ENCODE peak calls at places on chromosomes 3 and 15, in nine cellular contexts. One of them, this sample, is unnamed.

GRCh38 chr15:67146875-67147381 is 81.5 kb downstream of the SMAD3 start:
- DNase-seq in kidney epithelial cell: no peak
- DNase-seq in brain microvascular endothelial cell: peak
- DNase-seq in left lung: no peak
- DNase-seq in stimulated activated CD4-positive, alpha-beta T cell treated with anti-CD3 and anti-CD28 coated beads, Interleukin-2, amount 100 ng/mL, for 48 hours: no peak
- DNase-seq in kidney tubule cell: peak
- DNase-seq in choroid plexus epithelial cell: peak
- DNase-seq in hepatocyte: peak
- DNase-seq in neural crest cell: no peak
- DNase-seq in this sample: peak

GRCh38 chr3:15903164-15903563 is 105.4 kb upstream of the ANKRD28 start:
- DNase-seq in choroid plexus epithelial cell: peak
- DNase-seq in hepatocyte: no peak
- DNase-seq in brain microvascular endothelial cell: no peak
- DNase-seq in kidney tubule cell: no peak
- DNase-seq in kidney epithelial cell: no peak
- DNase-seq in left lung: no peak
- DNase-seq in neural crest cell: no peak
- DNase-seq in stimulated activated CD4-positive, alpha-beta T cell treated with anti-CD3 and anti-CD28 coated beads, Interleukin-2, amount 100 ng/mL, for 48 hours: no peak
- DNase-seq in this sample: peak

GRCh38 chr3:134350266-134350665 is 24.0 kb downstream of the AMOTL2 start:
- DNase-seq in stimulated activated CD4-positive, alpha-beta T cell treated with anti-CD3 and anti-CD28 coated beads, Interleukin-2, amount 100 ng/mL, for 48 hours: no peak
- DNase-seq in choroid plexus epithelial cell: no peak
- DNase-seq in brain microvascular endothelial cell: no peak
- DNase-seq in left lung: no peak
- DNase-seq in kidney epithelial cell: no peak
- DNase-seq in neural crest cell: no peak
- DNase-seq in kidney tubule cell: no peak
- DNase-seq in hepatocyte: no peak
- DNase-seq in this sample: no peak

GRCh38 chr3:24683511-24684384 is 189.1 kb upstream of the THRB start:
- DNase-seq in choroid plexus epithelial cell: peak
- DNase-seq in stimulated activated CD4-positive, alpha-beta T cell treated with anti-CD3 and anti-CD28 coated beads, Interleukin-2, amount 100 ng/mL, for 48 hours: no peak
- DNase-seq in neural crest cell: no peak
- DNase-seq in kidney tubule cell: peak
- DNase-seq in left lung: no peak
- DNase-seq in brain microvascular endothelial cell: peak
- DNase-seq in kidney epithelial cell: peak
- DNase-seq in hepatocyte: peak
- DNase-seq in this sample: peak

GRCh38 chr3:185549111-185549510 is 3.3 kb downstream of the LIPH start:
- DNase-seq in choroid plexus epithelial cell: peak
- DNase-seq in hepatocyte: peak
- DNase-seq in kidney tubule cell: peak
- DNase-seq in brain microvascular endothelial cell: peak
- DNase-seq in left lung: no peak
- DNase-seq in kidney epithelial cell: peak
- DNase-seq in stimulated activated CD4-positive, alpha-beta T cell treated with anti-CD3 and anti-CD28 coated beads, Interleukin-2, amount 100 ng/mL, for 48 hours: no peak
- DNase-seq in neural crest cell: no peak
- DNase-seq in this sample: peak

GRCh38 chr15:62020576-62021160 is 39.6 kb downstream of the VPS13C start:
- DNase-seq in left lung: no peak
- DNase-seq in neural crest cell: no peak
- DNase-seq in kidney tubule cell: peak
- DNase-seq in hepatocyte: no peak
- DNase-seq in brain microvascular endothelial cell: no peak
- DNase-seq in choroid plexus epithelial cell: peak
- DNase-seq in stimulated activated CD4-positive, alpha-beta T cell treated with anti-CD3 and anti-CD28 coated beads, Interleukin-2, amount 100 ng/mL, for 48 hours: no peak
- DNase-seq in kidney epithelial cell: no peak
- DNase-seq in this sample: peak

GRCh38 chr15:93036922-93037321 is 52.1 kb downstream of the RGMA start:
- DNase-seq in choroid plexus epithelial cell: no peak
- DNase-seq in left lung: peak
- DNase-seq in brain microvascular endothelial cell: no peak
- DNase-seq in stimulated activated CD4-positive, alpha-beta T cell treated with anti-CD3 and anti-CD28 coated beads, Interleukin-2, amount 100 ng/mL, for 48 hours: no peak
- DNase-seq in hepatocyte: no peak
- DNase-seq in neural crest cell: no peak
- DNase-seq in kidney epithelial cell: no peak
- DNase-seq in kidney tubule cell: no peak
- DNase-seq in this sample: no peak

GRCh38 chr15:101579766-101580165 is 72.4 kb downstream of the TM2D3 start:
- DNase-seq in kidney tubule cell: peak
- DNase-seq in brain microvascular endothelial cell: peak
- DNase-seq in left lung: no peak
- DNase-seq in neural crest cell: no peak
- DNase-seq in choroid plexus epithelial cell: peak
- DNase-seq in hepatocyte: no peak
- DNase-seq in kidney epithelial cell: peak
- DNase-seq in stimulated activated CD4-positive, alpha-beta T cell treated with anti-CD3 and anti-CD28 coated beads, Interleukin-2, amount 100 ng/mL, for 48 hours: no peak
- DNase-seq in this sample: peak

GRCh38 chr3:33440328-33440577 is at the start of gene UBP1:
- DNase-seq in left lung: peak
- DNase-seq in stimulated activated CD4-positive, alpha-beta T cell treated with anti-CD3 and anti-CD28 coated beads, Interleukin-2, amount 100 ng/mL, for 48 hours: peak
- DNase-seq in hepatocyte: peak
- DNase-seq in kidney tubule cell: no peak
- DNase-seq in choroid plexus epithelial cell: no peak
- DNase-seq in brain microvascular endothelial cell: no peak
- DNase-seq in kidney epithelial cell: no peak
- DNase-seq in neural crest cell: no peak
- DNase-seq in this sample: peak

GRCh38 chr3:159865042-159865579 is 123.5 kb upstream of the IL12A start:
- DNase-seq in hepatocyte: no peak
- DNase-seq in kidney epithelial cell: no peak
- DNase-seq in choroid plexus epithelial cell: peak
- DNase-seq in brain microvascular endothelial cell: peak
- DNase-seq in neural crest cell: no peak
- DNase-seq in stimulated activated CD4-positive, alpha-beta T cell treated with anti-CD3 and anti-CD28 coated beads, Interleukin-2, amount 100 ng/mL, for 48 hours: no peak
- DNase-seq in left lung: no peak
- DNase-seq in kidney tubule cell: no peak
- DNase-seq in this sample: peak

GRCh38 chr15:57290826-57291225 is 85.5 kb upstream of the CGNL1 start:
- DNase-seq in brain microvascular endothelial cell: no peak
- DNase-seq in hepatocyte: no peak
- DNase-seq in neural crest cell: no peak
- DNase-seq in stimulated activated CD4-positive, alpha-beta T cell treated with anti-CD3 and anti-CD28 coated beads, Interleukin-2, amount 100 ng/mL, for 48 hours: no peak
- DNase-seq in left lung: no peak
- DNase-seq in kidney epithelial cell: no peak
- DNase-seq in choroid plexus epithelial cell: no peak
- DNase-seq in kidney tubule cell: no peak
- DNase-seq in this sample: no peak

GRCh38 chr3:149198611-149199010 is 23.0 kb downstream of the CP start:
- DNase-seq in stimulated activated CD4-positive, alpha-beta T cell treated with anti-CD3 and anti-CD28 coated beads, Interleukin-2, amount 100 ng/mL, for 48 hours: no peak
- DNase-seq in kidney tubule cell: no peak
- DNase-seq in choroid plexus epithelial cell: peak
- DNase-seq in brain microvascular endothelial cell: peak
- DNase-seq in left lung: no peak
- DNase-seq in hepatocyte: no peak
- DNase-seq in neural crest cell: no peak
- DNase-seq in kidney epithelial cell: no peak
- DNase-seq in this sample: peak

This sample was measured in astrocyte of the spinal cord.